ENCODE peak calls at places on chromosomes 11 and 22, in seven cellular contexts. O is activated naive CD4-positive, alpha-beta T cell treated with anti-CD3 and anti-CD28 coated beads for 36 hours; N is dermis blood vessel endothelial cell; F is amygdala; I is Calu3; Q is right lobe of liver; E is T-helper 2 cell treated with Interferon-gamma antibody and Interleukin-4, amounts not matched to agents 5 μg/mL and 100 μg/mL, for 36 hours. M is an unnamed sample.

GRCh38 chr22:25156736-25157135 is 42.9 kb upstream of the CRYBB3 start:
- DNase-seq in Q (no peak), N (no peak), O (no peak), F (no peak), E (no peak), I (no peak), M (no peak)

GRCh38 chr11:78399136-78399535 is 18.5 kb downstream of the GAB2 start:
- DNase-seq in Q (no peak), F (no peak), N (no peak), E (no peak), O (no peak), I (no peak), M (no peak)

GRCh38 chr11:83641511-83641910 is 355.3 kb upstream of the CCDC90B start:
- DNase-seq in Q (no peak), N (no peak), I (no peak), O (no peak), F (no peak), E (no peak), M (no peak)

GRCh38 chr22:45638834-45639746 is 32.5 kb upstream of the ATXN10 start:
- DNase-seq in N (peak), Q (no peak), F (no peak), E (peak), I (peak), O (no peak), M (peak)

GRCh38 chr11:65522640-65523322 is 2.1 kb upstream of the SCYL1 start:
- DNase-seq in F (no peak), Q (peak), E (no peak), I (no peak), N (no peak), O (peak), M (no peak)

GRCh38 chr11:11777897-11778296 is 63.9 kb upstream of the USP47 start:
- DNase-seq in Q (no peak), I (no peak), F (no peak), O (peak), N (no peak), E (no peak), M (no peak)

GRCh38 chr22:28019881-28020861 is 101.1 kb upstream of the PITPNB start:
- DNase-seq in E (peak), Q (peak), I (peak), N (peak), F (peak), O (peak), M (peak)

GRCh38 chr11:8989411-8989810 is 14.4 kb downstream of the NRIP3 start:
- DNase-seq in O (no peak), E (no peak), Q (no peak), I (no peak), N (no peak), F (no peak), M (no peak)

GRCh38 chr11:460331-461199 is 10.5 kb downstream of the PTDSS2 start:
- DNase-seq in E (no peak), I (no peak), O (no peak), F (no peak), N (no peak), Q (no peak), M (peak)

GRCh38 chr22:31891366-31892079 is 52.8 kb upstream of the YWHAH start:
- DNase-seq in Q (no peak), F (no peak), N (no peak), E (no peak), O (no peak), I (no peak), M (no peak)

GRCh38 chr11:117185739-117186430 is 7.3 kb downstream of the SIDT2 start:
- DNase-seq in F (no peak), O (no peak), E (no peak), I (no peak), Q (peak), N (no peak), M (no peak)

GRCh38 chr11:266676-267439 is 11.3 kb upstream of the NLRP6 start:
- DNase-seq in N (no peak), O (no peak), Q (no peak), I (no peak), E (no peak), F (no peak), M (no peak)

GRCh38 chr11:64342869-64343739 is 3.1 kb downstream of the CCDC88B start:
- DNase-seq in I (no peak), O (no peak), F (no peak), E (no peak), N (no peak), Q (peak), M (no peak)

GRCh38 chr11:860238-861104 is 17.8 kb downstream of the TSPAN4 start:
- DNase-seq in I (no peak), E (no peak), Q (no peak), F (no peak), N (no peak), O (no peak), M (no peak)

GRCh38 chr11:134412508-134413333 is 679 bp upstream of the B3GAT1 start:
- DNase-seq in E (peak), Q (no peak), N (no peak), I (peak), O (peak), F (peak), M (no peak)

GRCh38 chr11:46912526-46913150 is 5.7 kb downstream of the LRP4 start:
- DNase-seq in N (no peak), I (no peak), Q (no peak), F (no peak), O (no peak), E (no peak), M (no peak)

GRCh38 chr22:49699476-49699875 is 128.2 kb downstream of the BRD1 start:
- DNase-seq in N (no peak), O (no peak), E (no peak), Q (no peak), I (no peak), F (no peak), M (no peak)